ENCODE peak calls at places on chromosomes 5 and 9, in four cellular contexts. O is lower lobe of right lung, H is HFF-Myc, R is transverse colon. L is an unnamed sample.

GRCh38 chr9:113468716-113469448 is 5.4 kb downstream of the RGS3 start:
- DNase-seq in O (no peak), H (no peak), R (no peak), L (no peak)

GRCh38 chr9:20355022-20355421 is 267.3 kb downstream of the MLLT3 start:
- DNase-seq in O (no peak), H (peak; percentile 40), R (no peak), L (peak; percentile 53)

GRCh38 chr9:129626944-129627297 is 958 bp downstream of the NTMT1 start:
- DNase-seq in O (no peak), H (no peak), R (no peak), L (no peak)

GRCh38 chr9:38689678-38690077 is 30.3 kb downstream of the FAM240B start:
- DNase-seq in O (no peak), H (no peak), R (no peak), L (no peak)

GRCh38 chr9:128207076-128207731 is 4.0 kb downstream of the DNM1 start:
- DNase-seq in O (no peak), H (no peak), R (no peak), L (no peak)

GRCh38 chr9:88179080-88179521 is 40.8 kb upstream of the SPATA31C2 start:
- DNase-seq in O (peak; percentile 52), H (no peak), R (peak; percentile 47), L (no peak)

GRCh38 chr5:116569999-116570398 is 4.6 kb downstream of the SEMA6A start:
- DNase-seq in O (no peak), H (no peak), R (no peak), L (no peak)

GRCh38 chr5:149421372-149421685 is 42.2 kb upstream of the IL17B start:
- DNase-seq in O (no peak), H (no peak), R (no peak), L (no peak)

GRCh38 chr5:157540707-157541451 is 34.7 kb downstream of the ADAM19 start:
- DNase-seq in O (peak; percentile 53), H (no peak), R (peak; percentile 72), L (no peak)

GRCh38 chr9:105425817-105426433 is 21.9 kb upstream of the FSD1L start:
- DNase-seq in O (no peak), H (no peak), R (no peak), L (no peak)

GRCh38 chr9:93268551-93269314 is 84.8 kb downstream of the WNK2 start:
- DNase-seq in O (peak; percentile 43), H (no peak), R (peak; percentile 76), L (no peak)

GRCh38 chr5:54254482-54255198 is 55.7 kb downstream of the ARL15 start:
- DNase-seq in O (no peak), H (no peak), R (no peak), L (no peak)

GRCh38 chr9:100577776-100578448 is at the start of gene CAVIN4:
- DNase-seq in O (no peak), H (no peak), R (no peak), L (no peak)

GRCh38 chr9:124079176-124079925 is 67.8 kb downstream of the LHX2 start:
- DNase-seq in O (no peak), H (peak; percentile 38), R (no peak), L (no peak)

GRCh38 chr5:71533614-71534013 is 53.5 kb upstream of the MCCC2 start:
- DNase-seq in O (no peak), H (peak; percentile 10), R (no peak), L (no peak)

GRCh38 chr5:167820266-167820988 is 471.0 kb upstream of the WWC1 start:
- DNase-seq in O (no peak), H (no peak), R (no peak), L (no peak)

GRCh38 chr9:88949425-88949824 is 41.8 kb upstream of the S1PR3 start:
- DNase-seq in O (no peak), H (peak; percentile 87), R (no peak), L (no peak)

GRCh38 chr5:81006955-81007636 is 46.9 kb downstream of the RASGRF2 start:
- DNase-seq in O (no peak), H (no peak), R (no peak), L (no peak)

GRCh38 chr5:1227669-1228068 is 2.5 kb downstream of the SLC6A18 start:
- DNase-seq in O (no peak), H (no peak), R (no peak), L (no peak)

GRCh38 chr5:38803246-38803645 is 42.6 kb upstream of the OSMR start:
- DNase-seq in O (no peak), H (no peak), R (no peak), L (no peak)

GRCh38 chr5:32018476-32019436 is 155.4 kb downstream of the GOLPH3 start:
- DNase-seq in O (no peak), H (no peak), R (no peak), L (no peak)

GRCh38 chr5:141532726-141533125 is 43.8 kb downstream of the PCDHGC5 start:
- DNase-seq in O (no peak), H (no peak), R (no peak), L (no peak)

GRCh38 chr9:2876726-2877125 is 32.8 kb upstream of the PUM3 start:
- DNase-seq in O (no peak), H (no peak), R (no peak), L (no peak)

GRCh38 chr5:178301641-178302040 is 69.0 kb upstream of the PHYKPL start:
- DNase-seq in O (peak; percentile 28), H (no peak), R (no peak), L (no peak)

GRCh38 chr9:129026442-129027223 is 1.5 kb downstream of the SH3GLB2 start:
- DNase-seq in O (no peak), H (no peak), R (peak; percentile 39), L (no peak)

DNA sequence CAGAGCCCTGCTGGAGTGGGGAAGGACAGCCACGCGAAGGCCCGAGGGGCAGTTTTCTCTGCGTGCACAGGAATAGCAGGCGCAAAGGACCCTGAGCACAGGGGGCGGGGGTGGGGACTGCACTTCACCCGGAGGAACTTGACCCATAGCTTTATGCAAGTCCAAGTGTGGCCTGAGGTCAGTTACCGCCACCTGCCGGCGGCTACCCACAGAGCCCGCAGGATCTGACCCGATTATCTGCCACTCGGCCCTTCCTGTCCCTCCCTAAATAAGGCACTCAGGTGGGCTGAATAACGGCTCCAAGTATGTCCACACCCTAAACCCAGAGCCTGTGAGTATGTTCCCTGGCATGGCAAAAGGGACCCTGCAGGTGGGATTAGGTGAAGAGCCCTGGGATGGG is 65.4 kb upstream of the FCN1 start:
- DNase-seq in O (peak; percentile 73), H (no peak), R (no peak), L (no peak)
- TF ChIP-seq CTCF in O (peak; percentile 53), H (peak; percentile 18), R (peak; percentile 17), L (no peak)

GRCh38 chr9:23851024-23851629 is 25.1 kb upstream of the ELAVL2 start:
- DNase-seq in O (peak; percentile 42), H (no peak), R (peak; percentile 12), L (no peak)
- H3K4me3 ChIP-seq in O (peak overlapping the region; percentile 45), H (no peak overlapping the region), R (peak overlapping the region; percentile 12), L (no peak overlapping the region)

GRCh38 chr9:12424243-12424642 is 268.9 kb upstream of the TYRP1 start:
- DNase-seq in O (no peak), H (no peak), R (no peak), L (no peak)

GRCh38 chr9:12426198-12426864 is 266.9 kb upstream of the TYRP1 start:
- DNase-seq in O (no peak), H (no peak), R (no peak), L (no peak)
- TF ChIP-seq CTCF in O (no peak), H (no peak), R (no peak), L (no peak)

DNA sequence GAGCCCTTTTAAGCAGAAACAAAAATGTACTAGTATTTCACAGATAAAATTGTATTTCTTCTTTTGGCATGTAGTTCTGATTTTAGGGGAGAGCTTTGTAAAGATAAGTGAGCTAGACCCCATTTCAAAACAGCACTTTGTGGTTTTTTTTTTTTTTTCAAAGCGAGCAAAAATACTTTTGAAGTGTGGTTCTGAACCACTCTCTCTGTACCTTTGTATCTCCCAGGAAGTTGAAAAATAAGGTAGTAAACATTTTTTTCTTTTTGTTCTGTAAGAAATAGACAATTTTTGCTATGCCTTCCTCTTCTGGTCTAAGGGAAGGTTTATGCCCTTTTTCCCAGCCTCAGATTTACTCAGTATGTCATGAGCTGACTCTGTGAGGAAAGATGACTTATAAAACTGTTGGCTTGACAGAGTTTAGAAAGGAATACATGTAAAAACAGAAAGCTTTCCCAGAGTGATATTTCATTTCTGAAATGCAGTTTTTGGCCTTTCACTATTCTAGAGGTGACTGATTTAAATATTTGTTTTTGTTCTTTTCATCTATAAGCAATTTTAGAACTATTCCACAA is 12.5 kb downstream of the ERCC6L2 start:
- DNase-seq in O (no peak), H (no peak), R (no peak), L (no peak)
- H3K4me3 ChIP-seq in O (no peak overlapping the region), H (no peak overlapping the region), R (no peak overlapping the region), L (no peak overlapping the region)

L was measured in AG09309.